ENCODE peak calls at places on chromosomes 2 and 18, in seven cellular contexts. J is fibroblast of lung, S is thyroid gland, X is PC-9, U is uterus, F is OCI-LY7, T is hepatocyte. V is an unnamed sample. For H3K36me3, the result is how much of the 10 kb centered on the place peaks cover.

GRCh38 chr18:8063733-8064132 is 496.6 kb downstream of the PTPRM start:
- DNase-seq in U (no peak), S (no peak), J (no peak), X (no peak), T (no peak), F (no peak), V (no peak)

GRCh38 chr2:127906206-127906926 is 20.6 kb upstream of the AMMECR1L start:
- DNase-seq in J (no peak), X (no peak), T (no peak), F (no peak), S (no peak), U (no peak), V (no peak)

GRCh38 chr2:117957616-117958015 is 56.3 kb downstream of the CCDC93 start:
- DNase-seq in T (no peak), S (no peak), F (no peak), U (no peak), J (no peak), X (peak), V (no peak)

GRCh38 chr2:139478191-139478914 is 698.2 kb upstream of the NXPH2 start:
- DNase-seq in X (no peak), J (no peak), S (no peak), F (no peak), T (no peak), U (no peak), V (no peak)

GRCh38 chr18:27413495-27414401 is 228.6 kb upstream of the CHST9 start:
- DNase-seq in T (peak), U (no peak), J (peak), S (no peak), F (no peak), X (peak), V (peak)

GRCh38 chr2:241067501-241068135 is 34.5 kb downstream of the MTERF4 start:
- DNase-seq in J (no peak), S (no peak), T (no peak), F (no peak), X (no peak), U (no peak), V (no peak)

GRCh38 chr2:43221660-43222471 is 4.5 kb downstream of the ZFP36L2 start:
- DNase-seq in T (peak), J (peak), U (peak), F (peak), S (peak), X (peak), V (peak)

GRCh38 chr2:200728630-200729029 is 83.1 kb upstream of the BZW1 start:
- DNase-seq in T (no peak), S (no peak), F (no peak), X (peak), J (peak), U (no peak), V (no peak)

GRCh38 chr2:46535360-46535759 is 56.0 kb downstream of the TMEM247 start:
- DNase-seq in S (no peak), X (no peak), U (no peak), J (no peak), F (peak), T (no peak), V (no peak)

GRCh38 chr2:23926289-23926749 is 604 bp downstream of the ATAD2B start:
- DNase-seq in X (peak), J (no peak), U (peak), F (peak), S (peak), T (no peak), V (no peak)

GRCh38 chr2:158894078-158894477 is 74.4 kb upstream of the TANC1 start:
- DNase-seq in J (no peak), T (no peak), S (no peak), F (no peak), U (no peak), X (no peak), V (no peak)

GRCh38 chr2:41717883-41718282 is 329.9 kb upstream of the PKDCC start:
- DNase-seq in F (no peak), U (no peak), T (no peak), J (no peak), S (peak), X (no peak), V (peak)

GRCh38 chr18:48820483-48821250 is 130.1 kb downstream of the SMAD7 start:
- DNase-seq in U (peak), J (no peak), S (no peak), T (no peak), F (peak), X (no peak), V (no peak)

GRCh38 chr18:73888565-73888964 is 259.1 kb downstream of the FBXO15 start:
- DNase-seq in T (no peak), S (no peak), X (no peak), U (no peak), F (no peak), J (no peak), V (no peak)

GRCh38 chr2:147760984-147761383 is 83.8 kb upstream of the ACVR2A start:
- DNase-seq in X (no peak), U (no peak), S (no peak), T (no peak), F (no peak), J (no peak), V (no peak)

GRCh38 chr2:196592331-196592911 is 47.1 kb upstream of the CCDC150 start:
- DNase-seq in X (no peak), F (no peak), S (peak), T (no peak), J (peak), U (no peak), V (no peak)

GRCh38 chr2:153268941-153269461 is 209.6 kb downstream of the RPRM start:
- DNase-seq in J (no peak), T (no peak), F (no peak), X (no peak), U (no peak), S (no peak), V (no peak)

GRCh38 chr2:70041666-70042065 is 45.6 kb upstream of the PCBP1 start:
- DNase-seq in X (no peak), T (no peak), U (no peak), F (no peak), S (no peak), J (no peak), V (no peak)

GRCh38 chr2:113876503-113877387 is 13.1 kb upstream of the ACTR3 start:
- DNase-seq in X (peak), U (no peak), J (no peak), F (no peak), S (peak), T (peak), V (peak)

GRCh38 chr18:79814373-79814772 is 16.6 kb downstream of the KCNG2 start:
- DNase-seq in T (no peak), X (no peak), S (no peak), F (no peak), J (no peak), U (no peak), V (no peak)

GRCh38 chr2:73301636-73302035 is 8.3 kb upstream of the EGR4 start:
- DNase-seq in T (no peak), X (no peak), U (no peak), J (no peak), F (no peak), S (no peak), V (no peak)

GRCh38 chr2:141199711-141200110 is 931.1 kb downstream of the LRP1B start:
- DNase-seq in U (no peak), J (no peak), S (no peak), X (no peak), F (no peak), T (no peak), V (no peak)

GRCh38 chr2:149767516-149767974 is 180.0 kb upstream of the MMADHC start:
- DNase-seq in U (no peak), X (no peak), S (peak), J (peak), T (no peak), F (no peak), V (no peak)

GRCh38 chr2:239830718-239831271 is 194.3 kb downstream of the NDUFA10 start:
- DNase-seq in T (no peak), J (no peak), S (no peak), F (no peak), X (no peak), U (no peak), V (no peak)

GRCh38 chr2:200619275-200619674 is 33.5 kb downstream of the AOX1 start:
- DNase-seq in T (no peak), J (peak), S (peak), F (no peak), X (peak), U (no peak), V (no peak)

GRCh38 chr2:19312949-19313348 is 45.5 kb downstream of the OSR1 start:
- DNase-seq in S (peak), T (peak), X (no peak), J (peak), U (no peak), F (peak), V (no peak)

GRCh38 chr2:104388296-104388695 is 465.6 kb upstream of the POU3F3 start:
- DNase-seq in X (no peak), J (no peak), F (no peak), U (no peak), T (no peak), S (no peak), V (peak)

GRCh38 chr2:239720411-239721365 is 304.5 kb downstream of the NDUFA10 start:
- DNase-seq in T (no peak), X (no peak), J (no peak), S (no peak), F (no peak), U (no peak), V (no peak)

GRCh38 chr2:55995206-55995605 is 71.6 kb upstream of the EFEMP1 start:
- DNase-seq in F (no peak), J (peak), U (no peak), X (no peak), S (no peak), T (no peak), V (no peak)

GRCh38 chr18:55795101-55795669 is 207.2 kb upstream of the TCF4 start:
- DNase-seq in F (no peak), T (no peak), X (no peak), J (no peak), S (no peak), U (no peak), V (no peak)
- H3K4me3 ChIP-seq in F (no peak), T (no peak), X (no peak), J (no peak), S (no peak), U (no peak), V (no peak)

DNA sequence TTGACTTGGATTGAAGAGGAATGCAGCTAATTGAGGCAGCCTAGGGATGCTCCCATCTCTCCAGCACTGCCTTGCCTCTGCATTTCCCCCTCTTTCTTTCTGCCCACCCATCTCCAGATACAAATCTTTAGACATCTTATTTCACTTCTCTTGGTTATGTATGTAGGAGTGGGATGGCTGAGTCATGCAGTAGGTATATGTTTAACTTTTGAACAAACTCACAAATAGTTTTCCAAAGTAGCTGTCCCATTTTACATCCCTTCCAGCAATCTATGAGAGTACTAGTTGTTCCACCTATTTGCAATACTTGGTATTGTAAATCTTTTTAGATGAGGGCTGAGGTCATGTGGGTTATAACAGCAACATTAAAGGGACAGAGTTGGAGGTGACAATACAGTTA is 329.9 kb downstream of the DYSF start:
- DNase-seq in U (no peak), J (peak), S (no peak), T (no peak), F (no peak), X (peak), V (peak)
- TF ChIP-seq CTCF in U (no peak), J (no peak), S (no peak), T (no peak), F (no peak), X (no peak), V (no peak)

GRCh38 chr2:151805961-151806360 is 22.3 kb downstream of the ARL5A start:
- DNase-seq in X (no peak), J (no peak), T (no peak), U (no peak), F (no peak), S (no peak), V (no peak)
- H3K36me3 ChIP-seq in X (under half), J (under half), T (under half), U (under half), F (half or more), S (under half), V (under half)

GRCh38 chr2:161327582-161327981 is 19.4 kb downstream of the PSMD14 start:
- DNase-seq in S (no peak), F (no peak), J (no peak), U (no peak), T (no peak), X (no peak), V (no peak)

GRCh38 chr2:161316686-161317085 is 8.5 kb downstream of the PSMD14 start:
- DNase-seq in J (peak), X (no peak), F (no peak), U (no peak), S (no peak), T (no peak), V (no peak)

DNA sequence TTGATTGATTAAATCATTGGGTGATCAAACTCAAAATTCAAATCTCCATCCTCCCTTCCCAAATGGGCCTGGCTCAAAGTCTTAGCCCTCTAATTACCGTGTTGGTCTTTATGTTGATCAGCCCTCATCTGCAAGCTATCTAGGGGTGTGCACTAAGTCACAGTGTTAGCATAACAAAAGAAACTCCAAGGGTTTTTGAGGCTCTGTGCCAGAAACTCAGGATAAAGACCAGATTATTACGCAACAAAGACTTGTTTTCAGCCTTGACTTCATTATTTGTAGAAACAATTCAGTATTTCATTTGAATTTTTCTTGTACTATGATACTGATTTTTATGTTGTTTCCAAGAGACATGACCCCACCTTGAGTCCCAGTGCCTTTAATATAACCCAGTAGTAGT is 13.7 kb downstream of the PSMD14 start:
- DNase-seq in S (no peak), X (no peak), U (no peak), J (no peak), F (no peak), T (no peak), V (no peak)
- H3K4me3 ChIP-seq in S (no peak), X (no peak), U (no peak), J (no peak), F (no peak), T (no peak), V (no peak)

GRCh38 chr2:32783468-32783867 is 155.6 kb downstream of the TTC27 start:
- DNase-seq in X (no peak), J (no peak), F (no peak), T (no peak), S (no peak), U (no peak), V (no peak)

GRCh38 chr2:32788106-32788505 is 158.6 kb upstream of the LTBP1 start:
- DNase-seq in J (no peak), U (no peak), F (no peak), T (no peak), S (no peak), X (no peak), V (no peak)

GRCh38 chr2:32780961-32781360 is 153.1 kb downstream of the TTC27 start:
- DNase-seq in T (no peak), X (no peak), F (no peak), U (no peak), S (no peak), J (peak), V (no peak)

GRCh38 chr2:32787207-32787606 is 159.4 kb downstream of the TTC27 start:
- DNase-seq in F (no peak), T (no peak), J (no peak), X (no peak), S (no peak), U (no peak), V (no peak)

GRCh38 chr2:32783933-32784332 is 156.1 kb downstream of the TTC27 start:
- DNase-seq in T (no peak), F (no peak), U (no peak), J (no peak), X (no peak), S (no peak), V (no peak)
- TF ChIP-seq CTCF in T (no peak), F (no peak), U (no peak), J (no peak), X (no peak), S (no peak), V (no peak)

GRCh38 chr2:231223001-231223375 is 24.6 kb downstream of the ARMC9 start:
- DNase-seq in J (no peak), X (no peak), T (no peak), F (no peak), U (no peak), S (no peak), V (no peak)
- H3K36me3 ChIP-seq in J (under half), X (under half), T (under half), F (under half), U (under half), S (under half), V (under half)

DNA sequence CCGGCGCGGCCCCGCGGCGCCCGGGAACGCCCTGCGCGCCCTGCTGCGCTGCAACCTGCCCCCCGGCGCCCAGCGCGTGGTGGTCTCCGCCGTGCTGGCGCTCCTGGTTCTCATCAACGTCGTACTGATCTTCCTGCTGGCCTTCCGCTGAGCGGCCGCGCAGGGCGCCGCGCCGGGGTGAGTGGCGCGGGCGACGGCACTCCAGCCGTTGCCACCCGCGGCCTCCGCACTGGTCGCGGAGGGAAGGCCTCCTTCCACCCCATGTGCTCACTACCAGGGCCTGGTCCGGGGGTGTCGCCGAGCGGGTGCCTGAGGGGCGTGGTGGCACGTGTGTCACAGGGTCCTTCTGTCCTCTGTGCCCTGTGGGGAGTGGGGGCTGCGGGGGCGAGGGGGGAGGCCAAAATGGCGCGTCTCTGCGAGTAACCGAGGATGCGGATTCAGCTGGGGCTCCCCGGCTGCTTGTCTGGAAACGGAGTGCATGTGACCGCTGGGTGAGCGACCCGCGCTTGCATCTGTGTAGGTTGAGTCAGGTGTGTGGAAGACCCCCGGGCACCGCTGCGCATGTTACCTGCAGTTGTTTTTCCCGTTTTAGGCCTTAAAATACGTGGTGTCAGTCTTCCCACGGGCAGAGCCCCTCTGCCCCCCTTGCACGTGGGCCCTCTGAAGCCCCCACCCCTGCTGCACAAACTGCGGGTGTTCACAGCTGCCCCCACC is 58.0 kb downstream of the FAM168B start:
- DNase-seq in F (no peak), T (no peak), U (no peak), X (no peak), S (no peak), J (no peak), V (no peak)
- H3K4me3 ChIP-seq in F (no peak), T (peak), U (peak), X (no peak), S (peak), J (no peak), V (peak)

DNA sequence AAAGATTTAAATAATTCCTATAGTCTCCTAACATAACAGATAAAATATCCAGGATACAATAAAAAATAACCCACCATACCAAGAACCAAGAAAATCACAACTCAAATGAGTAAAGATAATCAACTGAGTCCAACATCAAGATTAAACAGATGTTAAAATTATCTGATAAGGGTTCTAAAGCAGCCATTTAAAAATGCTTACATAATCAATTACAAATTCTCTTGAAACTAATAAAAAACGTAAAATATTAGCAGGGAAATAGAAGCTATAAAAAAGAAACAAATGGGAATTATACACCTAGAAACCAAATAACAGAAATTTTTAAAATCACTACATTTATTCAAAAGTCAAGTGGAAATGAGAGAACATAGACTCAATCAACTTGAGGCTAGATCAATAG is 297.7 kb upstream of the RAB6C start:
- DNase-seq in F (no peak), J (no peak), X (no peak), S (no peak), T (no peak), U (no peak), V (no peak)
- TF ChIP-seq CTCF in F (no peak), J (no peak), X (no peak), S (no peak), T (no peak), U (no peak), V (no peak)

GRCh38 chr2:216109962-216110614 is 940 bp downstream of the XRCC5 start:
- DNase-seq in F (peak), X (peak), S (no peak), J (peak), T (peak), U (no peak), V (no peak)
- H3K36me3 ChIP-seq in F (under half), X (under half), S (under half), J (under half), T (under half), U (under half), V (under half)